ENCODE peak calls at places on chromosomes 3 and 15, in ten cellular contexts. B, F, T, I, O, L, Y, P, V and C are unnamed samples.

GRCh38 chr15:66233487-66234415 is 19.8 kb downstream of the MEGF11 start:
- DNase-seq in O (no peak), B (no peak), P (no peak), V (no peak), F (no peak), Y (no peak), T (no peak), I (no peak), L (peak; percentile 66), C (no peak)

GRCh38 chr15:42175671-42176070 is 19.2 kb upstream of the PLA2G4F start:
- DNase-seq in F (no peak), P (no peak), V (no peak), I (no peak), O (no peak), Y (no peak), T (no peak), L (no peak), B (no peak), C (no peak)

GRCh38 chr15:68843425-68844311 is 23.0 kb upstream of the ANP32A start:
- DNase-seq in T (peak; percentile 82), I (peak; percentile 30), Y (no peak), B (no peak), O (no peak), P (peak; percentile 37), V (no peak), F (peak; percentile 15), L (peak; percentile 69), C (peak; percentile 63)

GRCh38 chr3:187481426-187481825 is 113.2 kb downstream of the RTP4 start:
- DNase-seq in Y (no peak), I (no peak), V (no peak), B (no peak), F (no peak), T (no peak), O (no peak), P (no peak), L (no peak), C (no peak)

GRCh38 chr3:124767259-124767658 is 37.0 kb downstream of the UMPS start:
- DNase-seq in L (no peak), T (no peak), V (no peak), Y (no peak), F (no peak), B (no peak), O (no peak), P (no peak), I (no peak), C (no peak)

GRCh38 chr15:101050647-101051290 is 131.6 kb downstream of the LRRK1 start:
- DNase-seq in Y (peak; percentile 21), L (peak; percentile 26), B (no peak), I (no peak), T (peak; percentile 14), V (no peak), F (no peak), P (no peak), O (no peak), C (no peak)

GRCh38 chr15:77311618-77312398 is 108.1 kb downstream of the PEAK1 start:
- DNase-seq in T (no peak), O (no peak), Y (no peak), L (no peak), I (no peak), B (no peak), F (no peak), P (no peak), V (no peak), C (no peak)

GRCh38 chr15:62173215-62173614 is 8.1 kb upstream of the C2CD4B start:
- DNase-seq in P (no peak), F (peak; percentile 38), T (no peak), V (peak; percentile 21), I (no peak), B (no peak), O (no peak), L (no peak), Y (no peak), C (peak; percentile 78)

GRCh38 chr3:30848093-30848779 is 46.2 kb downstream of the GADL1 start:
- DNase-seq in L (no peak), V (no peak), T (no peak), O (no peak), B (no peak), F (no peak), Y (no peak), I (peak; percentile 11), P (no peak), C (no peak)

DNA sequence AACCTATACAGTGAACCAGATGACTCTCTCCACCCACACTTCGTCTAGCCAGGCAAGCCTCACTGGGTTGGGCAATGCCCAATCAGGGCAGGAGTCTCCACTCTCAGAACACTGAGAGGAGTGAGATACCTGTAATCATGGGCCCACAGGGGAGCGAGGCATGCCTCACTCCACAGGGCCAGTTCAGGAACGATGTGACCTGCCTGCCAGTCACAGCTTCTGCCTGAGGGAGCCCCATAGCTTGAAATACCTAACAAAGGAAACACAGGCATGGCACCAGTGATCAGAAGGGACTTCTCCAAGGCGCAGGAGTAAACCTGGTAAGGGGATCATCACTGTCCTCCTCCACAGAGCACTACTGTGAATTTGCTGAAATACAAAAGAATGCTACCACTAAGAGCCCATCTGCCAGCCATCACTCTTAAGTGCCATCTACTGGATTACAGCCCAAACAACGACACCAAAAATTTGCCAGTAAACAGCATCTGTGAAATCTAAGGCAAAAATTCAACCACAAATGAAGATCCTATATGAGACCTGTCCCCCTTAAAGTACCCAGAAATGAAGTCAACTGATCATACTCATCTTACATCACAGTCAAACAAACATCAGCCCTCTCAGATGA is 689.9 kb upstream of the SEMA6D start:
- DNase-seq in B (no peak), Y (no peak), O (no peak), F (no peak), I (no peak), P (no peak), L (peak; percentile 32), V (no peak), T (peak; percentile 5), C (no peak)
- H3K9me3 ChIP-seq in B (no peaks in the 10 kb centered on the region), Y (no peaks in the 10 kb centered on the region), O (no peaks in the 10 kb centered on the region), F (peaks cover 8% of the 10 kb centered on the region), I (no peaks in the 10 kb centered on the region), P (no peaks in the 10 kb centered on the region), L (no peaks in the 10 kb centered on the region), V (no peaks in the 10 kb centered on the region), T (no peaks in the 10 kb centered on the region), C (no peaks in the 10 kb centered on the region)

DNA sequence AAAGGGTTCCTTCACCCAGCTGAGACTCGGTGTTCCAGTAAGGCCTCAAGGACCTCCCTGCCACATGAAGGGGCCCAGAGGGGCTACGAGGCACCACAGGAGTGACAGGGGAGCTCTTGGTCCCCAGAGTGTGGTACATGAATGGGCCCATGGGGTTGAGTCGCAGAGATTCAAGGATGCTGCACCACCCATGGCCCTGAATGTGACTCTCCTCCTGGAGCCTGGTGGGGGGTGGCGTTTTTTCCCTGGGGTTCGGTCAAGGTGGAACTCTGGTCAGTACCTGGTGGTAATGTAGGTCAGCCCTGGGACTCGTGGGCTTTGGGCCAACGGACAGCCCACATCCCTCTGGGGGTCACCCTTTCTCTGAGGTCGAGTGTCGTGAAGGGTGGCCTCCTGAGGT is 204.0 kb downstream of the UBE3A start:
- DNase-seq in T (no peak), I (no peak), L (no peak), V (no peak), F (no peak), Y (no peak), P (no peak), B (no peak), O (no peak), C (no peak)
- H3K9me3 ChIP-seq in T (no peaks in the 10 kb centered on the region), I (no peaks in the 10 kb centered on the region), L (peaks cover 76% of the 10 kb centered on the region), V (no peaks in the 10 kb centered on the region), F (peaks cover 63% of the 10 kb centered on the region), Y (peaks cover 81% of the 10 kb centered on the region), P (peaks cover 95% of the 10 kb centered on the region), B (peaks cover 76% of the 10 kb centered on the region), O (no peaks in the 10 kb centered on the region), C (no peaks in the 10 kb centered on the region)

GRCh38 chr15:33142708-33143107 is 51.8 kb downstream of the FMN1 start:
- DNase-seq in I (no peak), T (no peak), Y (no peak), B (no peak), L (no peak), O (no peak), F (no peak), P (no peak), V (no peak), C (no peak)
- H3K9me3 ChIP-seq in I (no peaks in the 10 kb centered on the region), T (no peaks in the 10 kb centered on the region), Y (peaks cover 2% of the 10 kb centered on the region), B (no peaks in the 10 kb centered on the region), L (no peaks in the 10 kb centered on the region), O (no peaks in the 10 kb centered on the region), F (no peaks in the 10 kb centered on the region), P (no peaks in the 10 kb centered on the region), V (no peaks in the 10 kb centered on the region), C (no peaks in the 10 kb centered on the region)

DNA sequence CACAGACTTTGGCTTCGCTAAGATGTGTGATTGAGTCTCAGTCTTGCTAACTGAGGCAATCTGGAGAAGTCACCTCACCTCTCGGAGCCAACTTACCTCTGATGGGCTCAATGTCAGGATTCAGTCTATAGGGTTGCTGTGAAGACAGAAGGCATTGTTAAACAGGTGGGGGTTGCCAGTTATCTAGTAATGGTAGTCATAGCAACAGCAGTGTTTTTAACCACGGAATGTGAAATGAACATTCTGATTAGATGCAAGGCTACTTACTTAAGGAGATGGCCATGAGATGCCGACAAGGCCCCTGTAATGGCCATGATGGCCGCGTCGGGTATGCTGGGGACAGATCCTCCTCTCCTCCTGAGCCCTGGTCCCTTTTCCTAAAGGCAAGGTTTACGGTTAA is 243.1 kb downstream of the GABRG3 start:
- DNase-seq in Y (no peak), P (no peak), O (no peak), I (no peak), L (no peak), F (no peak), T (no peak), V (no peak), B (no peak), C (no peak)
- H3K9me3 ChIP-seq in Y (peaks cover 9% of the 10 kb centered on the region), P (peaks cover 77% of the 10 kb centered on the region), O (no peaks in the 10 kb centered on the region), I (peaks cover 5% of the 10 kb centered on the region), L (no peaks in the 10 kb centered on the region), F (peaks cover 5% of the 10 kb centered on the region), T (no peaks in the 10 kb centered on the region), V (no peaks in the 10 kb centered on the region), B (no peaks in the 10 kb centered on the region), C (no peaks in the 10 kb centered on the region)

GRCh38 chr3:15847239-15847638 is 49.5 kb upstream of the ANKRD28 start:
- DNase-seq in O (no peak), F (no peak), Y (no peak), V (no peak), L (no peak), P (no peak), T (no peak), B (no peak), I (no peak), C (no peak)

GRCh38 chr3:15851735-15852134 is 54.0 kb upstream of the ANKRD28 start:
- DNase-seq in I (no peak), B (no peak), V (no peak), P (no peak), L (no peak), Y (no peak), F (no peak), O (no peak), T (no peak), C (no peak)
- H3K9me3 ChIP-seq in I (no peaks in the 10 kb centered on the region), B (no peaks in the 10 kb centered on the region), V (peaks cover 6% of the 10 kb centered on the region), P (peaks cover 7% of the 10 kb centered on the region), L (no peaks in the 10 kb centered on the region), Y (no peaks in the 10 kb centered on the region), F (peaks cover 22% of the 10 kb centered on the region), O (no peaks in the 10 kb centered on the region), T (peaks cover 10% of the 10 kb centered on the region), C (no peaks in the 10 kb centered on the region)